ENCODE peak calls at places on chromosomes 12 and 14, in seven cellular contexts. O is heart right ventricle, W is cardiac muscle cell, C is ascending aorta, Y is mesenchymal stem cell, S is brain microvascular endothelial cell, V is psoas muscle. X is an unnamed sample.

GRCh38 chr14:85466678-85467077 is 63.3 kb upstream of the FLRT2 start:
- DNase-seq in O (no peak), W (no peak), C (no peak), V (no peak), Y (no peak), S (peak; percentile 38), X (no peak)

GRCh38 chr12:88665051-88665450 is 84.8 kb upstream of the KITLG start:
- DNase-seq in C (no peak), O (no peak), Y (peak; percentile 15), S (peak; percentile 43), V (no peak), W (peak; percentile 41), X (no peak)

GRCh38 chr14:93078830-93079229 is 36.9 kb downstream of the ITPK1 start:
- DNase-seq in Y (no peak), C (no peak), S (peak; percentile 62), W (peak; percentile 29), V (no peak), O (no peak), X (peak; percentile 60)

GRCh38 chr12:107990325-107990724 is 138.8 kb upstream of the WSCD2 start:
- DNase-seq in S (peak; percentile 1), Y (no peak), W (peak; percentile 17), C (no peak), V (peak; percentile 48), O (no peak), X (peak; percentile 18)

GRCh38 chr14:64410084-64410774 is 22.1 kb downstream of the MTHFD1 start:
- DNase-seq in Y (peak; percentile 78), C (no peak), S (peak; percentile 18), W (peak; percentile 63), O (no peak), V (no peak), X (no peak)

GRCh38 chr12:49626169-49626835 is 2.9 kb downstream of the PRPF40B start:
- DNase-seq in S (no peak), O (no peak), W (no peak), Y (peak; percentile 53), V (no peak), C (no peak), X (no peak)

GRCh38 chr14:101598159-101598558 is 36.9 kb downstream of the DIO3 start:
- DNase-seq in V (no peak), O (no peak), S (no peak), W (no peak), Y (no peak), C (no peak), X (no peak)

GRCh38 chr12:115882941-115883340 is 394.6 kb downstream of the MED13L start:
- DNase-seq in C (no peak), Y (no peak), W (no peak), V (no peak), O (no peak), S (no peak), X (no peak)

GRCh38 chr12:2967651-2968050 is 8.5 kb downstream of the TEAD4 start:
- DNase-seq in Y (no peak), W (no peak), V (no peak), O (no peak), S (no peak), C (no peak), X (no peak)

GRCh38 chr12:121788176-121788818 is 5.2 kb downstream of the RHOF start:
- DNase-seq in C (no peak), V (no peak), O (no peak), W (no peak), Y (no peak), S (no peak), X (no peak)

GRCh38 chr12:87661770-87662402 is 367.3 kb downstream of the C12orf50 start:
- DNase-seq in V (no peak), C (no peak), O (no peak), S (no peak), Y (peak; percentile 5), W (no peak), X (no peak)

GRCh38 chr12:92065018-92065499 is 80.6 kb downstream of the BTG1 start:
- DNase-seq in O (no peak), W (no peak), S (no peak), V (no peak), C (no peak), Y (peak; percentile 61), X (peak; percentile 45)

GRCh38 chr14:86357866-86358265 is 827.9 kb downstream of the FLRT2 start:
- DNase-seq in C (no peak), S (no peak), Y (no peak), W (no peak), O (no peak), V (no peak), X (no peak)

GRCh38 chr12:1598757-1599156 is 4.4 kb upstream of the FBXL14 start:
- DNase-seq in S (no peak), C (no peak), Y (no peak), V (no peak), O (no peak), W (no peak), X (no peak)

GRCh38 chr12:613996-614726 is 49.1 kb downstream of the NINJ2 start:
- DNase-seq in O (peak; percentile 29), W (peak; percentile 23), V (no peak), Y (peak; percentile 9), C (no peak), S (no peak), X (no peak)

GRCh38 chr12:11739980-11740379 is 90.5 kb downstream of the ETV6 start:
- DNase-seq in Y (no peak), S (no peak), V (no peak), O (no peak), C (no peak), W (no peak), X (no peak)

GRCh38 chr14:53851394-53852056 is 105.1 kb downstream of the BMP4 start:
- DNase-seq in O (no peak), S (no peak), Y (peak; percentile 63), V (no peak), W (peak; percentile 32), C (no peak), X (no peak)

GRCh38 chr12:124654666-124655316 is 87.4 kb upstream of the NCOR2 start:
- DNase-seq in O (peak; percentile 80), C (no peak), Y (no peak), V (peak; percentile 81), S (no peak), W (no peak), X (peak; percentile 73)

GRCh38 chr14:95413289-95414215 is 93.8 kb upstream of the CLMN start:
- DNase-seq in V (no peak), O (no peak), S (no peak), C (no peak), W (no peak), Y (no peak), X (no peak)

GRCh38 chr14:65242732-65243134 is 140.4 kb upstream of the MAX start:
- DNase-seq in S (no peak), O (no peak), V (no peak), C (no peak), W (no peak), Y (no peak), X (no peak)

GRCh38 chr12:80033457-80033856 is 65.9 kb upstream of the OTOGL start:
- DNase-seq in S (peak; percentile 81), V (no peak), C (no peak), Y (peak; percentile 38), W (peak; percentile 58), O (no peak), X (no peak)

GRCh38 chr14:74670726-74671125 is 42.2 kb downstream of the AREL1 start:
- DNase-seq in O (no peak), S (peak; percentile 33), C (no peak), V (no peak), W (peak; percentile 42), Y (peak; percentile 74), X (no peak)
- H3K36me3 ChIP-seq in O (peaks cover 100% of the 10 kb centered on the region), S (peaks cover 61% of the 10 kb centered on the region), C (peaks cover 32% of the 10 kb centered on the region), V (peaks cover 25% of the 10 kb centered on the region), W (peaks cover 71% of the 10 kb centered on the region), Y (peaks cover 87% of the 10 kb centered on the region), X (no peaks in the 10 kb centered on the region)

DNA sequence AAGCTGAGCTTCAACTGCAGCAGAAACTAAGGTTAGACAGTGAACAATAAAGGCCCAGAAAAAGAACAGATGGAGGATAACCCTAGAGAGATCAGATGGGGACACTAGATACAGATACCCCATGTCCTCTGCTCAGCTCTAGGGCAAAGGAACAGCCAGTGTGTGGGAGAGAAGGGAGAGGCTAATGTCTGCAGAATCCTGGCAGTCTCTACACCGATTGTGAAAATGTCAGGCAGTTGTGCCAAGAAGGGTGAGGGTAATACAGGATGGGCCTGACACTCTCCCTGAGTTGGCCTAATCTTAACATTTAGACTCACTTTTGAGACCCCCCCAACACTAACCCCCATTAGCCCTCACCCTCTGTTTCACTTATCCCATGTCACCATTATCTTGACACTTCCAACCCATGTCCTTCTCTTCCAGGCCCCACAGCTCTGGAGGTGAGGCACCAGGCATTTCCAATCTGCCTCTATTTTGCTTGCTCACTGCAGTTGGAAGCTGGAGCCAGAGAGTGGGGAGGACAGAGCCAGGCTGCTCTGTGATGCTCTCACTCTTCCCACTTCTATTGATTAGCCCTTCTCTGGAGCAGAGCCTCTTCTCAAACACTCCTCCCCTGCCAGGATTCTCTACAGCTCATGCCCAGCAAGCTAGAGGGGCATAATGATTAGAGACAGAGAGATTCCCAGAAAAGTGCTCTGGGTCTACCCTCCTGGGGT is 3.0 kb upstream of the BLOC1S1 start:
- DNase-seq in S (no peak), Y (no peak), C (no peak), W (peak; percentile 67), O (no peak), V (peak; percentile 43), X (no peak)
- H3K27ac ChIP-seq in S (no peak overlapping the region), Y (no peak overlapping the region), C (peak overlapping the region; percentile 81), W (peak overlapping the region; percentile 77), O (peak overlapping the region; percentile 89), V (peak overlapping the region; percentile 92), X (peak overlapping the region; percentile 45)

GRCh38 chr12:93482721-93483120 is 15.4 kb downstream of the MRPL42 start:
- DNase-seq in Y (no peak), W (no peak), S (no peak), C (no peak), V (no peak), O (no peak), X (no peak)
- H3K36me3 ChIP-seq in Y (peaks cover 80% of the 10 kb centered on the region), W (peaks cover 57% of the 10 kb centered on the region), S (peaks cover 46% of the 10 kb centered on the region), C (peaks cover 42% of the 10 kb centered on the region), V (peaks cover 13% of the 10 kb centered on the region), O (peaks cover 100% of the 10 kb centered on the region), X (no peaks in the 10 kb centered on the region)

DNA sequence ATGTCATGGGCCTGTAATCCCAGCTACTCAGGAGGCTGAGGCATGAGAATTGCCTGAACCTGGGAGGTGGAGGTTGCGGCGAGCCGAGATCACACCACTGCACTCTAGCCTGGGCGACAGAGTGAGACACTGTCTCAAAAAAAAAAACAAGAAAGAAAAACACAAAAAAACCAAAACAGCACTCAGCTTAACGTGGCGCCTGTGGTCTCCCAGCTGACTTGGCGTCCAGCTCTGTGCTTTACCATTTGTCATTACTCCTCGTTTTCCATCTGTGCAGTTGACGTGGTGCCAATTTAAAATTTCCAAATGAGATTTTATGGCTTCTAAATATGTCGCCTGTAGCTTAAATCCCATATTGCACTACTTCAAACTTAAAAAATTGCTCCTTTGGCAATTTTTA is 2.0 kb downstream of the MGP start:
- DNase-seq in O (no peak), S (no peak), C (no peak), W (peak; percentile 40), Y (no peak), V (no peak), X (no peak)
- H3K27ac ChIP-seq in O (peak overlapping the region; percentile 79), S (no peak overlapping the region), C (peak overlapping the region; percentile 87), W (no peak overlapping the region), Y (no peak overlapping the region), V (peak overlapping the region; percentile 57), X (peak overlapping the region; percentile 85)

GRCh38 chr12:64392221-64392620 is 1.7 kb upstream of the C12orf56 start:
- DNase-seq in C (no peak), W (peak; percentile 65), V (no peak), O (no peak), Y (peak; percentile 56), S (peak; percentile 64), X (no peak)
- H3K36me3 ChIP-seq in C (no peaks in the 10 kb centered on the region), W (no peaks in the 10 kb centered on the region), V (no peaks in the 10 kb centered on the region), O (no peaks in the 10 kb centered on the region), Y (no peaks in the 10 kb centered on the region), S (no peaks in the 10 kb centered on the region), X (no peaks in the 10 kb centered on the region)

GRCh38 chr14:91368681-91369416 is 48.8 kb downstream of the CCDC88C start:
- DNase-seq in O (no peak), Y (no peak), V (no peak), C (no peak), S (no peak), W (no peak), X (no peak)
- H3K27ac ChIP-seq in O (no peak overlapping the region), Y (no peak overlapping the region), V (no peak overlapping the region), C (no peak overlapping the region), S (no peak overlapping the region), W (no peak overlapping the region), X (no peak overlapping the region)